ENCODE peak calls at places on chromosomes 3 and 15, in seven cellular contexts. W is HFF-Myc, B is AG09309, R is GM12878, Q is BJ, H is fibroblast of lung, E is dorsolateral prefrontal cortex. D is an unnamed sample.

GRCh38 chr3:186107148-186108105 is 1.5 kb downstream of the ETV5 start:
- DNase-seq in W (no peak), B (no peak), R (no peak), Q (no peak), H (peak; percentile 84), E (peak; percentile 72), D (peak; percentile 40)

GRCh38 chr3:67335813-67336212 is 318.6 kb downstream of the SUCLG2 start:
- DNase-seq in W (no peak), B (no peak), R (no peak), Q (no peak), H (no peak), E (no peak), D (peak; percentile 6)

GRCh38 chr15:37059051-37059450 is 41.3 kb downstream of the MEIS2 start:
- DNase-seq in W (no peak), B (peak; percentile 61), R (no peak), Q (no peak), H (peak; percentile 94), E (no peak), D (no peak)

GRCh38 chr3:108131105-108131794 is 40.4 kb upstream of the CD47 start:
- DNase-seq in W (peak; percentile 67), B (peak; percentile 71), R (no peak), Q (peak; percentile 76), H (peak; percentile 85), E (no peak), D (no peak)

GRCh38 chr3:43181202-43181910 is 75.5 kb upstream of the POMGNT2 start:
- DNase-seq in W (no peak), B (no peak), R (peak; percentile 37), Q (no peak), H (no peak), E (no peak), D (no peak)

GRCh38 chr3:10137178-10137577 is 4.4 kb upstream of the VHL start:
- DNase-seq in W (no peak), B (no peak), R (no peak), Q (no peak), H (no peak), E (no peak), D (no peak)

GRCh38 chr3:141321109-141321497 is 47.2 kb upstream of the ZBTB38 start:
- DNase-seq in W (no peak), B (no peak), R (no peak), Q (no peak), H (peak; percentile 23), E (no peak), D (no peak)

GRCh38 chr3:172685331-172686214 is 25.3 kb downstream of the NCEH1 start:
- DNase-seq in W (no peak), B (no peak), R (no peak), Q (no peak), H (no peak), E (no peak), D (no peak)

GRCh38 chr3:11566916-11567315 is 76.8 kb downstream of the VGLL4 start:
- DNase-seq in W (no peak), B (no peak), R (no peak), Q (no peak), H (no peak), E (no peak), D (no peak)

GRCh38 chr3:168976969-168977368 is 686.5 kb downstream of the MECOM start:
- DNase-seq in W (no peak), B (no peak), R (no peak), Q (no peak), H (no peak), E (no peak), D (no peak)

GRCh38 chr15:96162322-96162721 is 168.2 kb upstream of the NR2F2 start:
- DNase-seq in W (no peak), B (no peak), R (no peak), Q (no peak), H (no peak), E (no peak), D (no peak)

GRCh38 chr15:101237161-101237775 is 14.6 kb downstream of the CHSY1 start:
- DNase-seq in W (no peak), B (no peak), R (no peak), Q (no peak), H (no peak), E (no peak), D (no peak)

GRCh38 chr15:78927077-78927790 is 17.6 kb downstream of the CTSH start:
- DNase-seq in W (no peak), B (no peak), R (no peak), Q (no peak), H (no peak), E (peak; percentile 34), D (no peak)

GRCh38 chr15:63880744-63881143 is 47.0 kb upstream of the HERC1 start:
- DNase-seq in W (no peak), B (no peak), R (no peak), Q (no peak), H (no peak), E (no peak), D (no peak)

GRCh38 chr3:34212671-34213070 is 414.2 kb downstream of the PDCD6IP start:
- DNase-seq in W (no peak), B (peak; percentile 8), R (no peak), Q (no peak), H (peak; percentile 10), E (no peak), D (peak; percentile 40)

GRCh38 chr3:16825617-16826204 is 59.0 kb upstream of the PLCL2 start:
- DNase-seq in W (no peak), B (no peak), R (no peak), Q (no peak), H (no peak), E (no peak), D (no peak)

DNA sequence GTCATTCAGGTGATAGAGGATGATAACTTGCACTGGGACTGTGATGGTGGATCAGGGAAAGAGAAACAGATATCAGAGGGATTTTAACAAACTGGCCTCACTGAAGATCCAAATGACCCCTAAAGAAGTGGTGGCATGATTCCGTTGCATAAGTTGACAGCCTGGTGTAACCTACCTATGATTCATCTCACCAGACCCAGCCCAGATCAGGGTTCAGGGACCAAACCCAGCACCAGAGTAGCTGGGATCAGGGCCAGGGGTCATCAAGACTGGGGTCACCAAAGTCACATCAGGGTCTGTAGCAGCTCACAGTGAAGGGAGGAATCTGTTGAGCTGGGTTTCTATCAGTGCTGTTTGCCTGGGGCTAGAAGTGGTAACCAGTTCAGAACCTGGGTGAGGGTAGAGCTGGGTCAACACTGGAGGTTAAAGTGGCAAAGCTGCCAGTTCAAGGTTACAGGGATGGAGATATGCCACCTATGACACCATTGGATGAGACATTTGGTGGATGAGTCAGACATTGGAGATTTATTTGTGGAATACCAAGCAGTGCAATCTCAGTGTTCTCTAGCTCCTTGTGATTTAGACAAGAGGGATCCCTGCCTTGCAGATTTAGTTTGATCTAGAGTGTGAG is 35.9 kb downstream of the CASR start:
- DNase-seq in W (no peak), B (no peak), R (no peak), Q (no peak), H (no peak), E (no peak), D (no peak)
- H3K4me3 ChIP-seq in W (no peak overlapping the region), B (no peak overlapping the region), R (no peak overlapping the region), Q (no peak overlapping the region), H (no peak overlapping the region), E (no peak overlapping the region), D (no peak overlapping the region)

DNA sequence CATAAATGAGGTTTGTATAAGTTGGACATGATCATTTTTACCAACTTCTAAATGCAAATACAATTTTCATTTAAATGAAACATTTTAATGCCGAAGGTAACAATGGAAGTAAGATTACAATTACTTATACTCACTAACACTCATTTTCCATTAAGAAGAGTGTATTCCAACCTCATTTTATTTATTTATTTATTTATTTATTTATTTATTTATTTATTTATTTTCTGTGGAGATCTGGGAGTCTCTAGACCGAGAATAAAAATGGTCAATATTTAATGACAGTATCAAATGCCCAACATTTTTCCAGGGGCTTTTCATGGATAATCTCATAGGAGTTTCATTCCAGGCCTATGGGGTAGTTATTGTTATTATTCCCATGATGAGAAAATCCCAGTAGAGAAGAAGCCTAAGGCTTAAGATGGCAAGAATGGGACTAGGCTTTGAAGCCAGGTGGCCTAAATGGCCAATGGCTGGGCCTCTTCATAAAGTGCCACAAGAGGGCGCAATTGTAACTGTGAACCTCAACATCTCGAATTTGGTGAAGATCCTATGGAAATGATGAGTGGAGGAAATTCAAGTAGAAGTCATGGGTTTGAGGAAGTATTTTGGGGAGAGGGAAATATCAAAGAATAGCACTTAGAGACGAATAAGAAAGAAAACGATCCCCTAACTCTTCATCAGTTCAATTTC is 21.3 kb downstream of the VGLL3 start:
- DNase-seq in W (no peak), B (no peak), R (no peak), Q (no peak), H (peak; percentile 76), E (no peak), D (no peak)
- TF ChIP-seq CTCF in W (peak; percentile 84), B (peak; percentile 65), R (peak; percentile 72), Q (peak; percentile 60), H (peak; percentile 56), E (peak; percentile 34), D (no peak)

GRCh38 chr3:4984511-4984864 is 5.3 kb downstream of the BHLHE40 start:
- DNase-seq in W (no peak), B (no peak), R (no peak), Q (no peak), H (no peak), E (no peak), D (no peak)
- H3K4me3 ChIP-seq in W (no peak overlapping the region), B (peak overlapping the region; percentile 46), R (peak overlapping the region; percentile 86), Q (peak overlapping the region; percentile 19), H (no peak overlapping the region), E (peak overlapping the region; percentile 86), D (peak overlapping the region; percentile 67)

GRCh38 chr3:179653777-179654117 is 907 bp downstream of the USP13 start:
- DNase-seq in W (no peak), B (no peak), R (no peak), Q (no peak), H (no peak), E (no peak), D (no peak)

GRCh38 chr3:179655236-179655635 is 2.4 kb downstream of the USP13 start:
- DNase-seq in W (no peak), B (no peak), R (no peak), Q (no peak), H (no peak), E (no peak), D (no peak)

GRCh38 chr3:179652467-179653105 is at the start of gene USP13:
- DNase-seq in W (peak; percentile 50), B (peak; percentile 34), R (no peak), Q (no peak), H (peak; percentile 84), E (peak; percentile 88), D (no peak)

GRCh38 chr3:179651687-179652466 is 963 bp upstream of the USP13 start:
- DNase-seq in W (no peak), B (no peak), R (no peak), Q (no peak), H (no peak), E (no peak), D (no peak)

DNA sequence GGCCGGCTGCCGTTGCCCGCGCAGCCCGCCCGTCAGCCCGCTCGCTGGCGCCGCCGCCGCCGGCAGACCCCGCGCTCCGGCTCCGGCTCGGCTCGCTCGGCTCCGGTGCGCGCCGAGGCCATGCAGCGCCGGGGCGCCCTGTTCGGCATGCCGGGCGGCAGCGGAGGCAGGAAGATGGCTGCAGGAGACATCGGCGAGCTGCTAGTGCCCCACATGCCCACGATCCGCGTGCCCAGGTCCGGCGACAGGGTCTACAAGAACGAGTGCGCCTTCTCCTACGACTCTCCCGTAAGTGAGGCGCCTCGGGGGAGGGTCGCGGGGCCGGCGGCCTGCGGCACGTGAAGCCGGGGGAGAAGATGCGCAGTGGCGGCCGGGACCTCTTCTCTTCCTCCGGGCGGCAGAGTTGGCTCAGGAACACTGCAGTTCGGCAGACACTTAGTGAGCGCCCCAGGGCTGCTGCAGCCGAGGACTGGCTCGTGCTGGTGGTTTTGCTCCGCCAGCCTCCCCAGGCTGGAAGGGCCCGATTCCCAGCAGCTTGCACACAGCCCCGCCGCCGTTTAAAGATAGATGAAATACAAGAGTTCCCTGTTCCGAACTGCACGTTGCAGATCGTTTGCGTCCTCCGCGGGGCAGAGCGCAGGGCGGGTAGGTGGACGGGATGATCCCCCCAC is 401 bp downstream of the USP13 start:
- DNase-seq in W (peak; percentile 42), B (peak; percentile 52), R (no peak), Q (peak; percentile 31), H (peak; percentile 83), E (peak; percentile 82), D (peak; percentile 46)
- TF ChIP-seq CTCF in W (no peak), B (peak; percentile 1), R (no peak), Q (peak; percentile 24), H (no peak), E (no peak), D (no peak)

D was measured in tibial nerve.